ENCODE peak calls at places on chromosomes 2 and 18, in five cellular contexts. One of them, this sample, is unnamed.

GRCh38 chr2:101524811-101525430 is 50.0 kb upstream of the RFX8 start:
- DNase-seq in germinal center: no peak
- DNase-seq in NCI-H2171 treated with DMSO at 0.1 percent for 48 hours: no peak
- DNase-seq in mammary epithelial cell: peak
- DNase-seq in AG20443: peak
- DNase-seq in this sample: no peak

GRCh38 chr2:198890490-198890889 is 567.2 kb downstream of the SATB2 start:
- DNase-seq in AG20443: no peak
- DNase-seq in NCI-H2171 treated with DMSO at 0.1 percent for 48 hours: no peak
- DNase-seq in germinal center: no peak
- DNase-seq in mammary epithelial cell: no peak
- DNase-seq in this sample: no peak

GRCh38 chr18:49911414-49911813 is 98.1 kb upstream of the ACAA2 start:
- DNase-seq in mammary epithelial cell: no peak
- DNase-seq in germinal center: no peak
- DNase-seq in NCI-H2171 treated with DMSO at 0.1 percent for 48 hours: peak
- DNase-seq in AG20443: no peak
- DNase-seq in this sample: no peak

GRCh38 chr2:207902822-207903221 is 122.5 kb downstream of the PLEKHM3 start:
- DNase-seq in germinal center: no peak
- DNase-seq in AG20443: no peak
- DNase-seq in NCI-H2171 treated with DMSO at 0.1 percent for 48 hours: no peak
- DNase-seq in mammary epithelial cell: no peak
- DNase-seq in this sample: no peak

GRCh38 chr2:200263279-200263678 is 43.2 kb upstream of the SPATS2L start:
- DNase-seq in NCI-H2171 treated with DMSO at 0.1 percent for 48 hours: no peak
- DNase-seq in mammary epithelial cell: no peak
- DNase-seq in AG20443: no peak
- DNase-seq in germinal center: no peak
- DNase-seq in this sample: no peak

GRCh38 chr2:140654565-140654964 is 1476.3 kb downstream of the LRP1B start:
- DNase-seq in germinal center: no peak
- DNase-seq in AG20443: no peak
- DNase-seq in NCI-H2171 treated with DMSO at 0.1 percent for 48 hours: peak
- DNase-seq in mammary epithelial cell: no peak
- DNase-seq in this sample: no peak

GRCh38 chr18:27808678-27809077 is 368.3 kb downstream of the CDH2 start:
- DNase-seq in mammary epithelial cell: peak
- DNase-seq in NCI-H2171 treated with DMSO at 0.1 percent for 48 hours: no peak
- DNase-seq in AG20443: no peak
- DNase-seq in germinal center: no peak
- DNase-seq in this sample: no peak

GRCh38 chr2:107064750-107065149 is 178.8 kb upstream of the ST6GAL2 start:
- DNase-seq in germinal center: no peak
- DNase-seq in AG20443: no peak
- DNase-seq in NCI-H2171 treated with DMSO at 0.1 percent for 48 hours: no peak
- DNase-seq in mammary epithelial cell: no peak
- DNase-seq in this sample: no peak

GRCh38 chr2:74428675-74429074 is 7.1 kb downstream of the WDR54 start:
- DNase-seq in germinal center: no peak
- DNase-seq in AG20443: no peak
- DNase-seq in mammary epithelial cell: no peak
- DNase-seq in NCI-H2171 treated with DMSO at 0.1 percent for 48 hours: no peak
- DNase-seq in this sample: no peak

GRCh38 chr2:218180728-218181127 is 14.0 kb upstream of the CXCR1 start:
- DNase-seq in AG20443: no peak
- DNase-seq in germinal center: no peak
- DNase-seq in mammary epithelial cell: no peak
- DNase-seq in NCI-H2171 treated with DMSO at 0.1 percent for 48 hours: no peak
- DNase-seq in this sample: no peak

This sample was measured in stimulated activated naive CD4-positive, alpha-beta T cell treated with Interleukin-2 at 50 U/mL for 16 hours.